ENCODE peak calls at places on chromosomes 13 and 19, in seven cellular contexts. U, W, N, Z, E, X and R are unnamed samples.

GRCh38 chr19:46350758-46351159 is 3.9 kb downstream of the PPP5C start:
- DNase-seq in Z (peak), W (no peak), N (no peak), X (no peak), E (no peak), U (no peak), R (no peak)

GRCh38 chr13:77554079-77554478 is 18.6 kb downstream of the SCEL start:
- DNase-seq in N (no peak), E (no peak), X (no peak), U (no peak), Z (peak), W (no peak), R (peak)

GRCh38 chr13:46321494-46322225 is 65.4 kb downstream of the RUBCNL start:
- DNase-seq in W (peak), N (peak), U (no peak), Z (peak), E (peak), X (peak), R (no peak)

GRCh38 chr19:45171211-45171623 is 6.8 kb downstream of the TRAPPC6A start:
- DNase-seq in Z (no peak), W (no peak), U (no peak), X (peak), N (no peak), E (no peak), R (no peak)

GRCh38 chr19:44587863-44588752 is 25.3 kb upstream of the IGSF23 start:
- DNase-seq in E (no peak), N (peak), X (peak), W (no peak), U (peak), Z (peak), R (no peak)

GRCh38 chr13:66844933-66845332 is 385.2 kb downstream of the PCDH9 start:
- DNase-seq in N (no peak), X (no peak), U (no peak), E (no peak), W (no peak), Z (no peak), R (no peak)

GRCh38 chr13:38849316-38849715 is 141.3 kb downstream of the STOML3 start:
- DNase-seq in X (no peak), N (peak), U (no peak), W (no peak), Z (no peak), E (no peak), R (no peak)

GRCh38 chr13:94710881-94711560 is 1.3 kb downstream of the SOX21 start:
- DNase-seq in N (peak), Z (no peak), U (no peak), X (peak), E (no peak), W (no peak), R (peak)

GRCh38 chr19:4337906-4338440 is 654 bp downstream of the STAP2 start:
- DNase-seq in W (no peak), Z (no peak), N (peak), U (no peak), E (no peak), X (no peak), R (no peak)

GRCh38 chr13:27578121-27579030 is 42.0 kb downstream of the LNX2 start:
- DNase-seq in X (peak), Z (peak), W (no peak), U (peak), E (no peak), N (peak), R (no peak)

GRCh38 chr19:31496076-31496475 is 146.8 kb upstream of the TSHZ3 start:
- DNase-seq in X (no peak), W (no peak), U (no peak), Z (no peak), E (no peak), N (no peak), R (no peak)

GRCh38 chr13:48253849-48254248 is 20.8 kb downstream of the ITM2B start:
- DNase-seq in U (no peak), W (no peak), N (no peak), X (no peak), Z (no peak), E (no peak), R (no peak)

GRCh38 chr19:33446156-33446917 is 72.8 kb downstream of the CEBPG start:
- DNase-seq in N (peak), Z (peak), X (no peak), E (no peak), W (no peak), U (no peak), R (peak)

GRCh38 chr13:50512602-50513527 is 330.6 kb downstream of the DLEU7 start:
- DNase-seq in W (peak), U (no peak), E (peak), Z (peak), X (peak), N (peak), R (peak)

GRCh38 chr13:32790731-32791130 is 204.5 kb downstream of the PDS5B start:
- DNase-seq in X (no peak), N (peak), Z (no peak), E (no peak), U (no peak), W (no peak), R (no peak)

GRCh38 chr13:44230736-44231135 is 142.9 kb upstream of the SERP2 start:
- DNase-seq in Z (peak), N (no peak), W (no peak), X (no peak), E (no peak), U (no peak), R (no peak)

GRCh38 chr19:4579389-4579788 is 19.9 kb upstream of the SEMA6B start:
- DNase-seq in X (no peak), N (no peak), W (no peak), U (no peak), Z (no peak), E (no peak), R (no peak)

GRCh38 chr19:54577334-54577733 is 3.7 kb downstream of the LILRA2 start:
- DNase-seq in X (no peak), N (no peak), W (no peak), Z (no peak), E (no peak), U (no peak), R (peak)

GRCh38 chr13:94607056-94607455 is 5.4 kb downstream of the GPR180 start:
- DNase-seq in X (no peak), Z (no peak), E (no peak), U (no peak), N (no peak), W (no peak), R (no peak)

GRCh38 chr13:95023405-95023804 is 277.8 kb downstream of the ABCC4 start:
- DNase-seq in N (no peak), Z (peak), X (no peak), W (no peak), U (no peak), E (no peak), R (no peak)

GRCh38 chr19:58511353-58512208 is at the start of gene SLC27A5:
- DNase-seq in E (no peak), X (no peak), U (no peak), N (no peak), Z (no peak), W (no peak), R (peak)

GRCh38 chr13:81677857-81678256 is 1336.9 kb upstream of the SPRY2 start:
- DNase-seq in N (no peak), W (no peak), X (no peak), Z (no peak), E (no peak), U (no peak), R (no peak)

GRCh38 chr19:7188682-7189629 is 105.3 kb downstream of the INSR start:
- DNase-seq in U (no peak), Z (no peak), N (no peak), W (no peak), E (no peak), X (no peak), R (no peak)

GRCh38 chr13:99215466-99215865 is 14.8 kb downstream of the UBAC2 start:
- DNase-seq in W (no peak), N (no peak), Z (no peak), X (no peak), E (no peak), U (no peak), R (no peak)

GRCh38 chr13:91836554-91836953 is 438.1 kb downstream of the GPC5 start:
- DNase-seq in W (no peak), E (no peak), Z (no peak), U (no peak), X (no peak), N (no peak), R (no peak)

GRCh38 chr13:23828866-23829265 is 60.3 kb downstream of the MIPEP start:
- DNase-seq in Z (peak), X (peak), U (no peak), E (no peak), W (no peak), N (peak), R (no peak)

GRCh38 chr13:50129065-50129922 is 114.0 kb downstream of the KCNRG start:
- DNase-seq in U (no peak), W (no peak), E (no peak), X (no peak), Z (no peak), N (no peak), R (peak)

GRCh38 chr13:112106467-112107141 is 39.7 kb downstream of the SOX1 start:
- DNase-seq in N (no peak), Z (no peak), E (no peak), U (no peak), X (no peak), W (no peak), R (no peak)

GRCh38 chr13:84096221-84096620 is 213.9 kb upstream of the SLITRK1 start:
- DNase-seq in U (no peak), E (no peak), Z (peak), W (no peak), X (no peak), N (no peak), R (no peak)

GRCh38 chr19:6664916-6665315 is 5.0 kb downstream of the TNFSF14 start:
- DNase-seq in W (no peak), X (no peak), N (no peak), Z (no peak), U (no peak), E (no peak), R (no peak)

GRCh38 chr13:46844431-46844830 is 47.5 kb upstream of the ESD start:
- DNase-seq in Z (peak), E (no peak), W (no peak), N (no peak), U (no peak), X (no peak), R (no peak)

GRCh38 chr19:8459520-8460260 is 14.9 kb downstream of the HNRNPM start:
- DNase-seq in X (no peak), U (no peak), E (no peak), W (no peak), Z (peak), N (peak), R (no peak)

GRCh38 chr13:32650705-32651311 is 64.6 kb downstream of the PDS5B start:
- DNase-seq in E (peak), X (peak), U (no peak), W (no peak), N (peak), Z (peak), R (no peak)

GRCh38 chr19:45117167-45117594 is 24.2 kb downstream of the PPP1R37 start:
- DNase-seq in W (no peak), E (no peak), N (peak), Z (no peak), X (peak), U (no peak), R (no peak)

GRCh38 chr13:82766732-82767321 is 1115.4 kb downstream of the SLITRK1 start:
- DNase-seq in E (no peak), X (no peak), W (no peak), U (no peak), Z (no peak), N (no peak), R (no peak)

GRCh38 chr13:50747939-50748338 is 95.6 kb downstream of the DLEU7 start:
- DNase-seq in W (no peak), N (no peak), Z (no peak), E (no peak), U (no peak), X (no peak), R (no peak)